ENCODE peak calls at places on chromosomes 13 and 19, in ten cellular contexts. One of them, this sample, is unnamed. For H3K4me1 and H3K36me3, the result is how much of the 10 kb centered on the place peaks cover.

GRCh38 chr19:51101171-51101865 is 6.9 kb downstream of the CTU1 start:
- DNase-seq in thyroid gland: no peak
- DNase-seq in endodermal cell: no peak
- DNase-seq in OCI-LY7: no peak
- DNase-seq in PC-9: no peak
- DNase-seq in Peyer's patch: no peak
- DNase-seq in heart left ventricle: no peak
- DNase-seq in psoas muscle: no peak
- DNase-seq in tibial nerve: no peak
- DNase-seq in upper lobe of right lung: no peak
- DNase-seq in this sample: no peak

GRCh38 chr13:95075506-95075905 is 225.7 kb downstream of the ABCC4 start:
- DNase-seq in PC-9: no peak
- DNase-seq in psoas muscle: no peak
- DNase-seq in tibial nerve: no peak
- DNase-seq in thyroid gland: no peak
- DNase-seq in upper lobe of right lung: no peak
- DNase-seq in endodermal cell: no peak
- DNase-seq in heart left ventricle: no peak
- DNase-seq in OCI-LY7: no peak
- DNase-seq in Peyer's patch: no peak
- DNase-seq in this sample: no peak

GRCh38 chr19:2625434-2625833 is 77.1 kb downstream of the GNG7 start:
- DNase-seq in tibial nerve: peak
- DNase-seq in thyroid gland: peak
- DNase-seq in endodermal cell: no peak
- DNase-seq in Peyer's patch: peak
- DNase-seq in upper lobe of right lung: peak
- DNase-seq in heart left ventricle: no peak
- DNase-seq in PC-9: no peak
- DNase-seq in OCI-LY7: no peak
- DNase-seq in psoas muscle: peak
- DNase-seq in this sample: peak

GRCh38 chr19:36008336-36008978 is at the start of gene SYNE4:
- DNase-seq in Peyer's patch: peak
- DNase-seq in OCI-LY7: no peak
- DNase-seq in upper lobe of right lung: peak
- DNase-seq in psoas muscle: no peak
- DNase-seq in tibial nerve: no peak
- DNase-seq in heart left ventricle: no peak
- DNase-seq in endodermal cell: peak
- DNase-seq in PC-9: peak
- DNase-seq in thyroid gland: peak
- DNase-seq in this sample: peak

GRCh38 chr13:95295026-95295425 is 6.2 kb downstream of the ABCC4 start:
- DNase-seq in endodermal cell: no peak
- DNase-seq in OCI-LY7: no peak
- DNase-seq in heart left ventricle: no peak
- DNase-seq in PC-9: no peak
- DNase-seq in tibial nerve: no peak
- DNase-seq in psoas muscle: no peak
- DNase-seq in thyroid gland: no peak
- DNase-seq in Peyer's patch: no peak
- DNase-seq in upper lobe of right lung: no peak
- DNase-seq in this sample: no peak

GRCh38 chr13:104854007-104854406 is 1681.5 kb downstream of the EFNB2 start:
- DNase-seq in upper lobe of right lung: no peak
- DNase-seq in psoas muscle: no peak
- DNase-seq in tibial nerve: no peak
- DNase-seq in thyroid gland: no peak
- DNase-seq in OCI-LY7: no peak
- DNase-seq in endodermal cell: peak
- DNase-seq in heart left ventricle: no peak
- DNase-seq in Peyer's patch: no peak
- DNase-seq in PC-9: no peak
- DNase-seq in this sample: no peak

GRCh38 chr13:28522871-28523270 is 27.9 kb upstream of the FLT1 start:
- DNase-seq in tibial nerve: no peak
- DNase-seq in OCI-LY7: no peak
- DNase-seq in psoas muscle: no peak
- DNase-seq in heart left ventricle: no peak
- DNase-seq in endodermal cell: no peak
- DNase-seq in upper lobe of right lung: no peak
- DNase-seq in PC-9: no peak
- DNase-seq in thyroid gland: peak
- DNase-seq in Peyer's patch: no peak
- DNase-seq in this sample: no peak

GRCh38 chr19:55386515-55386947 is 799 bp downstream of the RPL28 start:
- DNase-seq in PC-9: no peak
- DNase-seq in tibial nerve: no peak
- DNase-seq in thyroid gland: no peak
- DNase-seq in endodermal cell: no peak
- DNase-seq in OCI-LY7: no peak
- DNase-seq in psoas muscle: no peak
- DNase-seq in upper lobe of right lung: no peak
- DNase-seq in Peyer's patch: no peak
- DNase-seq in heart left ventricle: no peak
- DNase-seq in this sample: no peak

GRCh38 chr13:85798999-85799646 is at the start of gene SLITRK6:
- DNase-seq in OCI-LY7: no peak
- DNase-seq in upper lobe of right lung: no peak
- DNase-seq in PC-9: peak
- DNase-seq in heart left ventricle: no peak
- DNase-seq in endodermal cell: peak
- DNase-seq in tibial nerve: no peak
- DNase-seq in Peyer's patch: no peak
- DNase-seq in psoas muscle: no peak
- DNase-seq in thyroid gland: no peak
- DNase-seq in this sample: no peak

GRCh38 chr19:38004505-38005223 is 97.7 kb downstream of the SIPA1L3 start:
- DNase-seq in thyroid gland: peak
- DNase-seq in upper lobe of right lung: peak
- DNase-seq in PC-9: peak
- DNase-seq in endodermal cell: peak
- DNase-seq in Peyer's patch: peak
- DNase-seq in heart left ventricle: peak
- DNase-seq in OCI-LY7: peak
- DNase-seq in psoas muscle: peak
- DNase-seq in tibial nerve: peak
- DNase-seq in this sample: no peak

GRCh38 chr19:38004100-38004504 is 97.1 kb downstream of the SIPA1L3 start:
- DNase-seq in heart left ventricle: no peak
- DNase-seq in PC-9: no peak
- DNase-seq in psoas muscle: no peak
- DNase-seq in thyroid gland: no peak
- DNase-seq in tibial nerve: no peak
- DNase-seq in Peyer's patch: no peak
- DNase-seq in endodermal cell: no peak
- DNase-seq in OCI-LY7: no peak
- DNase-seq in upper lobe of right lung: no peak
- DNase-seq in this sample: no peak

GRCh38 chr19:38005224-38005614 is 98.2 kb downstream of the SIPA1L3 start:
- DNase-seq in tibial nerve: no peak
- DNase-seq in thyroid gland: no peak
- DNase-seq in psoas muscle: no peak
- DNase-seq in endodermal cell: no peak
- DNase-seq in Peyer's patch: no peak
- DNase-seq in PC-9: no peak
- DNase-seq in OCI-LY7: no peak
- DNase-seq in upper lobe of right lung: no peak
- DNase-seq in heart left ventricle: no peak
- DNase-seq in this sample: no peak

GRCh38 chr19:38003427-38004099 is 96.6 kb downstream of the SIPA1L3 start:
- DNase-seq in thyroid gland: peak
- DNase-seq in Peyer's patch: peak
- DNase-seq in OCI-LY7: peak
- DNase-seq in tibial nerve: peak
- DNase-seq in PC-9: peak
- DNase-seq in upper lobe of right lung: peak
- DNase-seq in psoas muscle: peak
- DNase-seq in endodermal cell: peak
- DNase-seq in heart left ventricle: peak
- DNase-seq in this sample: no peak

GRCh38 chr19:38006361-38007045 is 99.5 kb downstream of the SIPA1L3 start:
- DNase-seq in OCI-LY7: peak
- DNase-seq in upper lobe of right lung: no peak
- DNase-seq in Peyer's patch: no peak
- DNase-seq in tibial nerve: no peak
- DNase-seq in PC-9: no peak
- DNase-seq in endodermal cell: no peak
- DNase-seq in thyroid gland: no peak
- DNase-seq in heart left ventricle: no peak
- DNase-seq in psoas muscle: no peak
- DNase-seq in this sample: no peak
- H3K4me1 ChIP-seq in OCI-LY7: half or more
- H3K4me1 ChIP-seq in upper lobe of right lung: under half
- H3K4me1 ChIP-seq in Peyer's patch: under half
- H3K4me1 ChIP-seq in tibial nerve: under half
- H3K4me1 ChIP-seq in PC-9: under half
- H3K4me1 ChIP-seq in endodermal cell: under half
- H3K4me1 ChIP-seq in thyroid gland: under half
- H3K4me1 ChIP-seq in heart left ventricle: under half
- H3K4me1 ChIP-seq in psoas muscle: under half
- H3K4me1 ChIP-seq in this sample: under half

GRCh38 chr19:31356587-31357314 is 7.5 kb upstream of the TSHZ3 start:
- DNase-seq in psoas muscle: peak
- DNase-seq in Peyer's patch: peak
- DNase-seq in upper lobe of right lung: peak
- DNase-seq in PC-9: no peak
- DNase-seq in thyroid gland: peak
- DNase-seq in endodermal cell: peak
- DNase-seq in heart left ventricle: peak
- DNase-seq in tibial nerve: no peak
- DNase-seq in OCI-LY7: no peak
- DNase-seq in this sample: peak
- TF ChIP-seq CTCF in psoas muscle: peak
- TF ChIP-seq CTCF in Peyer's patch: peak
- TF ChIP-seq CTCF in upper lobe of right lung: peak
- TF ChIP-seq CTCF in PC-9: no peak
- TF ChIP-seq CTCF in thyroid gland: peak
- TF ChIP-seq CTCF in endodermal cell: peak
- TF ChIP-seq CTCF in heart left ventricle: peak
- TF ChIP-seq CTCF in tibial nerve: peak
- TF ChIP-seq CTCF in OCI-LY7: peak
- TF ChIP-seq CTCF in this sample: peak

DNA sequence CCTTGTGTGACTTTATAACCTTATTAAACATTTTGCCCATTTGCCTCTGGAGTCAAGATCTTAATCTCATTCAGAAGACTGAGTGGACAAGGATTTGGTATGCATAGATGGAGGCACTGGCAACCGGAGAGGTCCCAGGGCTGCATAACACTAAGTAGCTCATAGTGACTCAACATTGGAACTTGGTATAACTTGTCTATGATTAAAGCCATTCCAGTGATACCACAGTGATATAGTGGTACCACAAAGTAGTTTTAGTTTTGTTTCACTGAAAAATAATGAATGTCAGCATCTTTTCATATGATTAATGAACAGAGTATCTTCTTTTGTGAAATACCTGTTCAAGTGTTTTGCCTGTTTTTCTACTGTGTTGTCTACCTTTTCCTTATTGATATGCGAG is 26.4 kb downstream of the CDK8 start:
- DNase-seq in tibial nerve: no peak
- DNase-seq in thyroid gland: no peak
- DNase-seq in psoas muscle: no peak
- DNase-seq in PC-9: no peak
- DNase-seq in heart left ventricle: no peak
- DNase-seq in endodermal cell: no peak
- DNase-seq in OCI-LY7: no peak
- DNase-seq in upper lobe of right lung: no peak
- DNase-seq in Peyer's patch: no peak
- DNase-seq in this sample: no peak
- H3K36me3 ChIP-seq in tibial nerve: under half
- H3K36me3 ChIP-seq in thyroid gland: under half
- H3K36me3 ChIP-seq in psoas muscle: under half
- H3K36me3 ChIP-seq in PC-9: under half
- H3K36me3 ChIP-seq in heart left ventricle: under half
- H3K36me3 ChIP-seq in endodermal cell: under half
- H3K36me3 ChIP-seq in OCI-LY7: under half
- H3K36me3 ChIP-seq in upper lobe of right lung: under half
- H3K36me3 ChIP-seq in Peyer's patch: under half
- H3K36me3 ChIP-seq in this sample: under half

DNA sequence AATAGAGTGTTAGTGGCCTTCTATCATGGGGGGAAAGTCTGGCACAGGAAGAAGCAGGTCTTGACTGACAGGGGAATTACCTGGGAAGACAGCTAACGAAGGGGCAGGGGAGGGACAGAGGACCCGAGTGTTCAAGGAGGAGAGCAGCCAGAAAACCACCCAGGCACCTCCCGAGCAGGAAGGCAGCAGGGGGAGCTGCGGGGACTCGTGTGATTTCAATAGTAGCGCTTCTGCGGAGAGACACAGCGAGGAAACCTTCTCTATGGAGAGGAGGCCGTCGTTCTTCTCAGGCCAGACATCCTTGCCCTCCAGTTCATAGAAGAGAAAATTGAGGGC is 39.9 kb upstream of the NPAS1 start:
- DNase-seq in heart left ventricle: no peak
- DNase-seq in PC-9: no peak
- DNase-seq in tibial nerve: no peak
- DNase-seq in endodermal cell: peak
- DNase-seq in Peyer's patch: no peak
- DNase-seq in thyroid gland: no peak
- DNase-seq in OCI-LY7: no peak
- DNase-seq in psoas muscle: no peak
- DNase-seq in upper lobe of right lung: no peak
- DNase-seq in this sample: no peak
- H3K4me1 ChIP-seq in heart left ventricle: half or more
- H3K4me1 ChIP-seq in PC-9: under half
- H3K4me1 ChIP-seq in tibial nerve: half or more
- H3K4me1 ChIP-seq in endodermal cell: under half
- H3K4me1 ChIP-seq in Peyer's patch: under half
- H3K4me1 ChIP-seq in thyroid gland: half or more
- H3K4me1 ChIP-seq in OCI-LY7: under half
- H3K4me1 ChIP-seq in psoas muscle: half or more
- H3K4me1 ChIP-seq in upper lobe of right lung: half or more
- H3K4me1 ChIP-seq in this sample: under half

GRCh38 chr13:100689191-100689590 is 14.6 kb upstream of the TMTC4 start:
- DNase-seq in heart left ventricle: no peak
- DNase-seq in psoas muscle: no peak
- DNase-seq in tibial nerve: no peak
- DNase-seq in upper lobe of right lung: no peak
- DNase-seq in Peyer's patch: no peak
- DNase-seq in endodermal cell: no peak
- DNase-seq in OCI-LY7: no peak
- DNase-seq in PC-9: no peak
- DNase-seq in thyroid gland: no peak
- DNase-seq in this sample: no peak

GRCh38 chr13:100694722-100695644 is 20.4 kb upstream of the TMTC4 start:
- DNase-seq in PC-9: peak
- DNase-seq in OCI-LY7: no peak
- DNase-seq in endodermal cell: peak
- DNase-seq in thyroid gland: peak
- DNase-seq in heart left ventricle: no peak
- DNase-seq in tibial nerve: no peak
- DNase-seq in upper lobe of right lung: no peak
- DNase-seq in psoas muscle: no peak
- DNase-seq in Peyer's patch: peak
- DNase-seq in this sample: peak
- TF ChIP-seq CTCF in PC-9: peak
- TF ChIP-seq CTCF in OCI-LY7: peak
- TF ChIP-seq CTCF in endodermal cell: peak
- TF ChIP-seq CTCF in thyroid gland: no peak
- TF ChIP-seq CTCF in heart left ventricle: peak
- TF ChIP-seq CTCF in tibial nerve: no peak
- TF ChIP-seq CTCF in upper lobe of right lung: peak
- TF ChIP-seq CTCF in psoas muscle: peak
- TF ChIP-seq CTCF in Peyer's patch: no peak
- TF ChIP-seq CTCF in this sample: peak